ENCODE peak calls at places on chromosome 1, in four cellular contexts. I is Peyer's patch; N is CD8-positive, alpha-beta memory T cell; U is naive thymus-derived CD4-positive, alpha-beta T cell. V is an unnamed sample.
A peak's percentile ranks its signal among the peaks of the same experiment; 100 is the strongest.

GRCh38 chr1:40075251-40075650 is 21.8 kb downstream of the PPT1 start:
- DNase-seq in I (no peak), N (no peak), U (no peak), V (no peak)

GRCh38 chr1:23634518-23634839 is 57.1 kb upstream of the RPL11 start:
- DNase-seq in I (no peak), N (no peak), U (no peak), V (no peak)

GRCh38 chr1:53016705-53017104 is 45.3 kb upstream of the PODN start:
- DNase-seq in I (no peak), N (no peak), U (no peak), V (no peak)

GRCh38 chr1:159900086-159900680 is at the start of gene CFAP45:
- DNase-seq in I (peak; percentile 93), N (no peak), U (no peak), V (no peak)

GRCh38 chr1:3352084-3352951 is 102.1 kb upstream of the ARHGEF16 start:
- DNase-seq in I (no peak), N (no peak), U (no peak), V (no peak)

GRCh38 chr1:227944931-227945890 is 2.5 kb downstream of the WNT9A start:
- DNase-seq in I (peak; percentile 46), N (peak; percentile 45), U (no peak), V (no peak)

GRCh38 chr1:43935711-43936427 is 2.3 kb downstream of the ARTN start:
- DNase-seq in I (no peak), N (no peak), U (no peak), V (no peak)

GRCh38 chr1:219310181-219310728 is 136.6 kb downstream of the LYPLAL1 start:
- DNase-seq in I (no peak), N (no peak), U (no peak), V (no peak)

GRCh38 chr1:6180578-6181311 is 624 bp upstream of the CHD5 start:
- DNase-seq in I (peak; percentile 50), N (peak; percentile 45), U (no peak), V (no peak)

GRCh38 chr1:118325545-118326225 is 140.7 kb upstream of the SPAG17 start:
- DNase-seq in I (no peak), N (no peak), U (no peak), V (no peak)

GRCh38 chr1:147542549-147542857 is 1.2 kb downstream of the BCL9 start:
- DNase-seq in I (no peak), N (no peak), U (no peak), V (no peak)

GRCh38 chr1:66283583-66284041 is 250.3 kb upstream of the SGIP1 start:
- DNase-seq in I (no peak), N (no peak), U (no peak), V (no peak)

GRCh38 chr1:54112027-54112426 is 40.8 kb downstream of the CDCP2 start:
- DNase-seq in I (no peak), N (no peak), U (no peak), V (no peak)

GRCh38 chr1:167533851-167534300 is 15.5 kb upstream of the CD247 start:
- DNase-seq in I (peak; percentile 76), N (peak; percentile 73), U (peak; percentile 50), V (no peak)

GRCh38 chr1:86184401-86184800 is 27.8 kb upstream of the COL24A1 start:
- DNase-seq in I (no peak), N (no peak), U (no peak), V (no peak)

GRCh38 chr1:212037900-212038299 is 2.4 kb downstream of the DTL start:
- DNase-seq in I (no peak), N (no peak), U (no peak), V (no peak)

GRCh38 chr1:199282910-199283309 is 644.1 kb downstream of the PTPRC start:
- DNase-seq in I (no peak), N (no peak), U (no peak), V (no peak)

GRCh38 chr1:1072299-1072848 is 1.7 kb downstream of the RNF223 start:
- DNase-seq in I (no peak), N (no peak), U (no peak), V (no peak)

GRCh38 chr1:1075148-1075935 is 1.2 kb upstream of the RNF223 start:
- DNase-seq in I (no peak), N (peak; percentile 45), U (no peak), V (no peak)

GRCh38 chr1:1072849-1073742 is 1.0 kb downstream of the RNF223 start:
- DNase-seq in I (no peak), N (no peak), U (no peak), V (no peak)

GRCh38 chr1:1074631-1075147 is 583 bp upstream of the RNF223 start:
- DNase-seq in I (no peak), N (no peak), U (no peak), V (no peak)

DNA sequence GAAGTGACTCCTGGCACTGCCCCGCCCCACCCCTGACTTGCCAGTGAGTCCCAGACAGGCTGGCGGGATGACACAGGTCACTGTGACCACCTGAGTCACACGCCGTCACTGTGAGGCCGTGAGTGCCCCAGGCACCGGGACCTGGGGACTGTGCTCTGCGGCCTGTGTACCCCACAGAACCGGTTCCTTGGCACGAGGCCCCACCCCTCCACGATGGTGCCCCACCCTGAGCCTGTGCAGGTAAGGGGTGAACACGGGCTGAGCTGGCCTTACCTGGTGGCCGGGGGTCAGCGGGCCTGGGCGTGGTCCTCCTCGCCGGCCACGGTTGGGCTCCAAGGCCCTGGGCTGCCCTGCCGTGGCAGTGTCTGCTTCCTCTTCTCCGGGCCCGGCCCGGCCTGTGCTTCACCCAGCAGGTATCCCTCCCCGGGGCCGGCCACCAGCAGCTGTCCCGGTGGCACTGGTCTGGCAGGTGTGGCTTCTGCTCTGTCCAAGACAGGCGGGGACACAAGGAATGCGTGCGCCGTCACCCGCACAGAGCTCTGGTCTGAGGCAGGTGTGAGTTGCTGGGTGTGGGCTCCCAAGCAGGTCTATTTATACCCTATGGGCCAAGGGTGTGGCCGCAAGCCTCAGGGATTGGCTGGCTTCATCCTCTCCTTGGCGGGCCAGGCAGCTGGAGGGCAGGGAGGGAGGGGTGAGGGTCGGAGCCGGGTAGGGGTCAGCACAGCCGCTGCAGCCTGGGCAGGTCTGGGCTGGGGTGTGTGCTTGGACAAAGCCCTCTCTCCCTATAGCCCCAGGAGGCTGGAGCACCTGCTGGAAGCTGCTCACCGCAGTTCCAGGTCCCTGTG is at the start of gene RNF223:
- DNase-seq in I (peak; percentile 80), N (no peak), U (no peak), V (no peak)
- H3K4me3 ChIP-seq in I (no peak within 1 kb of the TSS), N (no peak within 1 kb of the TSS), U (no peak within 1 kb of the TSS), V (no peak within 1 kb of the TSS)

GRCh38 chr1:150974580-150975478 is at the start of gene CERS2:
- DNase-seq in I (peak; percentile 92), N (peak; percentile 85), U (peak; percentile 72), V (peak; percentile 71)

GRCh38 chr1:150979007-150979722 is 2.9 kb upstream of the ANXA9 start:
- DNase-seq in I (peak; percentile 81), N (peak; percentile 91), U (peak; percentile 68), V (peak; percentile 74)

GRCh38 chr1:150979723-150980056 is 2.4 kb upstream of the ANXA9 start:
- DNase-seq in I (no peak), N (no peak), U (no peak), V (no peak)

GRCh38 chr1:150976401-150976821 is 1.8 kb upstream of the CERS2 start:
- DNase-seq in I (peak; percentile 44), N (no peak), U (no peak), V (no peak)

GRCh38 chr1:150976879-150977694 is 2.5 kb upstream of the CERS2 start:
- DNase-seq in I (peak; percentile 92), N (peak; percentile 75), U (peak; percentile 50), V (peak; percentile 54)
- H3K4me1 ChIP-seq in I (peaks cover 2% of the 10 kb centered on the region), N (peaks cover 49% of the 10 kb centered on the region), U (peaks cover 50% of the 10 kb centered on the region), V (peaks cover 43% of the 10 kb centered on the region)

GRCh38 chr1:201506573-201507567 is at the start of gene CSRP1:
- DNase-seq in I (peak; percentile 94), N (peak; percentile 88), U (peak; percentile 64), V (peak; percentile 56)
- H3K4me3 ChIP-seq in I (peak within 1 kb of the TSS; percentile 86), N (peak within 1 kb of the TSS; percentile 76), U (peak within 1 kb of the TSS; percentile 87), V (peak within 1 kb of the TSS; percentile 77)

GRCh38 chr1:116506132-116507004 is 64.5 kb downstream of the CD58 start:
- DNase-seq in I (no peak), N (no peak), U (no peak), V (no peak)

GRCh38 chr1:116511459-116512019 is 59.3 kb downstream of the CD58 start:
- DNase-seq in I (no peak), N (no peak), U (no peak), V (no peak)

GRCh38 chr1:116508984-116509980 is 61.5 kb downstream of the CD58 start:
- DNase-seq in I (no peak), N (no peak), U (no peak), V (no peak)

GRCh38 chr1:116510361-116510760 is 60.5 kb downstream of the CD58 start:
- DNase-seq in I (no peak), N (no peak), U (no peak), V (no peak)

GRCh38 chr1:116508090-116508983 is 62.5 kb downstream of the CD58 start:
- DNase-seq in I (no peak), N (no peak), U (no peak), V (no peak)
- H3K4me1 ChIP-seq in I (peaks cover 10% of the 10 kb centered on the region), N (peaks cover 43% of the 10 kb centered on the region), U (peaks cover 23% of the 10 kb centered on the region), V (peaks cover 47% of the 10 kb centered on the region)

V was measured in effector memory CD4-positive, alpha-beta T cell.